ENCODE peak calls at places on chromosomes 6 and 20, in eight cellular contexts. Y is Right ventricle myocardium inferior, Q is endothelial cell, E is A172, D is HCT116, O is H54, H is GM13977, N is MCF 10A. K is an unnamed sample.

GRCh38 chr6:93621400-93621799 is 202.0 kb upstream of the EPHA7 start:
- DNase-seq in D (no peak), O (no peak), N (no peak), Q (no peak), H (no peak), E (no peak), Y (no peak), K (no peak)

GRCh38 chr20:1002682-1003561 is 811 bp upstream of the RSPO4 start:
- DNase-seq in E (no peak), Q (peak), H (no peak), N (no peak), Y (no peak), D (no peak), O (no peak), K (no peak)

GRCh38 chr6:140768133-140768532 is 1364.6 kb upstream of the GJE1 start:
- DNase-seq in Q (no peak), H (no peak), O (no peak), Y (no peak), D (no peak), N (no peak), E (no peak), K (no peak)

GRCh38 chr6:30707281-30707850 is 9.7 kb downstream of the MDC1 start:
- DNase-seq in N (peak), Q (no peak), E (no peak), O (no peak), H (no peak), Y (no peak), D (no peak), K (peak)

GRCh38 chr6:168937061-168937460 is 316.6 kb downstream of the THBS2 start:
- DNase-seq in H (no peak), N (peak), O (no peak), Q (no peak), D (no peak), Y (no peak), E (peak), K (no peak)

GRCh38 chr6:149385998-149386646 is 13.9 kb upstream of the SUMO4 start:
- DNase-seq in Q (no peak), N (no peak), H (no peak), O (no peak), D (no peak), E (no peak), Y (no peak), K (no peak)

GRCh38 chr6:47165918-47166317 is 123.8 kb upstream of the ADGRF1 start:
- DNase-seq in N (no peak), E (no peak), D (no peak), Y (no peak), H (no peak), O (no peak), Q (no peak), K (no peak)

GRCh38 chr20:11140359-11140758 is 466.6 kb upstream of the JAG1 start:
- DNase-seq in Y (no peak), Q (no peak), O (peak), E (peak), H (no peak), D (no peak), N (peak), K (no peak)

GRCh38 chr6:68637782-68638181 is 2.7 kb downstream of the ADGRB3 start:
- DNase-seq in Y (no peak), H (no peak), N (no peak), D (no peak), E (no peak), O (no peak), Q (no peak), K (no peak)

GRCh38 chr20:23435675-23436539 is 3.6 kb upstream of the CSTL1 start:
- DNase-seq in N (no peak), D (no peak), Q (no peak), Y (no peak), E (no peak), H (no peak), O (no peak), K (no peak)

GRCh38 chr6:34099878-34100277 is 46.0 kb downstream of the GRM4 start:
- DNase-seq in O (no peak), H (no peak), Q (no peak), E (no peak), N (no peak), Y (no peak), D (no peak), K (no peak)

GRCh38 chr20:46030290-46031013 is 1.4 kb downstream of the SLC12A5 start:
- DNase-seq in N (no peak), Y (no peak), D (no peak), E (no peak), O (no peak), H (no peak), Q (no peak), K (peak)

GRCh38 chr6:121999458-122000065 is 399.9 kb upstream of the HSF2 start:
- DNase-seq in D (no peak), E (no peak), H (no peak), N (no peak), O (no peak), Q (no peak), Y (no peak), K (no peak)

GRCh38 chr6:167565884-167566491 is 241.1 kb downstream of the TTLL2 start:
- DNase-seq in Y (no peak), N (no peak), Q (no peak), H (no peak), O (no peak), D (no peak), E (no peak), K (peak)

GRCh38 chr6:16803294-16804006 is 42.2 kb upstream of the ATXN1 start:
- DNase-seq in D (no peak), E (no peak), O (no peak), Q (peak), H (no peak), N (no peak), Y (no peak), K (peak)

GRCh38 chr20:61848851-61849250 is 216.8 kb downstream of the TAF4 start:
- DNase-seq in O (no peak), Q (no peak), D (no peak), E (no peak), N (no peak), Y (peak), H (no peak), K (no peak)

GRCh38 chr6:79432726-79433125 is 104.5 kb downstream of the LCA5 start:
- DNase-seq in Y (no peak), H (no peak), E (no peak), D (no peak), N (no peak), Q (no peak), O (no peak), K (no peak)

GRCh38 chr20:59031326-59032022 is 661 bp downstream of the ATP5F1E start:
- DNase-seq in D (no peak), N (no peak), H (no peak), Y (no peak), Q (no peak), O (no peak), E (no peak), K (no peak)

GRCh38 chr6:6697620-6698019 is 109.1 kb downstream of the LY86 start:
- DNase-seq in H (no peak), E (no peak), O (no peak), Q (no peak), D (no peak), Y (no peak), N (no peak), K (no peak)

GRCh38 chr20:24695529-24696225 is 226.2 kb downstream of the SYNDIG1 start:
- DNase-seq in O (no peak), Y (no peak), E (no peak), H (no peak), D (no peak), N (no peak), Q (no peak), K (no peak)

GRCh38 chr6:31585531-31585930 is 546 bp upstream of the LST1 start:
- DNase-seq in H (peak), D (peak), N (peak), Y (no peak), E (peak), O (no peak), Q (no peak), K (no peak)

GRCh38 chr6:170212956-170213636 is 77.8 kb downstream of the DLL1 start:
- DNase-seq in Y (no peak), Q (peak), O (no peak), H (no peak), N (no peak), E (no peak), D (no peak), K (peak)

GRCh38 chr20:33753763-33754162 is 22.0 kb downstream of the ZNF341 start:
- DNase-seq in Y (no peak), N (peak), D (no peak), H (no peak), Q (no peak), E (peak), O (no peak), K (no peak)

GRCh38 chr6:25050356-25050755 is 114.6 kb upstream of the RIPOR2 start:
- DNase-seq in N (peak), H (peak), Y (no peak), O (no peak), Q (no peak), D (no peak), E (peak), K (no peak)

GRCh38 chr6:27893836-27894807 is 18.1 kb downstream of the OR2B2 start:
- DNase-seq in D (peak), Y (peak), H (peak), N (peak), E (peak), Q (peak), O (no peak), K (peak)

GRCh38 chr6:108941281-108941680 is 93.1 kb downstream of the ARMC2 start:
- DNase-seq in D (no peak), E (no peak), Y (no peak), H (no peak), O (no peak), Q (no peak), N (no peak), K (no peak)

GRCh38 chr6:5132741-5133140 is 47.6 kb downstream of the PPP1R3G start:
- DNase-seq in E (no peak), N (no peak), D (no peak), H (peak), O (no peak), Y (peak), Q (peak), K (peak)

GRCh38 chr20:31719644-31720485 is 2.8 kb downstream of the BCL2L1 start:
- DNase-seq in Y (no peak), E (peak), D (no peak), O (peak), Q (no peak), N (peak), H (no peak), K (no peak)

GRCh38 chr20:25336561-25337422 is 53.8 kb downstream of the ABHD12 start:
- DNase-seq in Y (no peak), D (no peak), Q (peak), N (peak), E (peak), O (no peak), H (no peak), K (no peak)

GRCh38 chr6:347232-347631 is 44.3 kb upstream of the IRF4 start:
- DNase-seq in D (no peak), Y (no peak), Q (no peak), H (peak), N (no peak), E (no peak), O (no peak), K (peak)

K was measured in kidney.